ENCODE peak calls at places on chromosomes 11 and 22, in five cellular contexts. One of them, this sample, is unnamed.
A peak's percentile ranks its signal among the peaks of the same experiment; 100 is the strongest.

GRCh38 chr11:92383430-92383829 is 158.8 kb downstream of the FAT3 start:
- DNase-seq in hippocampal formation: no peak
- DNase-seq in posterior cingulate gyrus: no peak
- DNase-seq in ELF-1: no peak
- DNase-seq in iPS-NIHi11: no peak
- DNase-seq in this sample: no peak

GRCh38 chr11:63888170-63889086 is 28.5 kb downstream of the RCOR2 start:
- DNase-seq in hippocampal formation: no peak
- DNase-seq in posterior cingulate gyrus: peak; percentile 33
- DNase-seq in ELF-1: peak; percentile 79
- DNase-seq in iPS-NIHi11: peak; percentile 81
- DNase-seq in this sample: peak; percentile 86

GRCh38 chr11:17822021-17822781 is 87.6 kb downstream of the KCNC1 start:
- DNase-seq in hippocampal formation: no peak
- DNase-seq in posterior cingulate gyrus: no peak
- DNase-seq in ELF-1: no peak
- DNase-seq in iPS-NIHi11: no peak
- DNase-seq in this sample: peak; percentile 40

GRCh38 chr11:94750319-94751215 is 17.6 kb upstream of the AMOTL1 start:
- DNase-seq in hippocampal formation: no peak
- DNase-seq in posterior cingulate gyrus: no peak
- DNase-seq in ELF-1: no peak
- DNase-seq in iPS-NIHi11: no peak
- DNase-seq in this sample: no peak

GRCh38 chr11:130798280-130798679 is 118.0 kb downstream of the SNX19 start:
- DNase-seq in hippocampal formation: no peak
- DNase-seq in posterior cingulate gyrus: no peak
- DNase-seq in ELF-1: no peak
- DNase-seq in iPS-NIHi11: no peak
- DNase-seq in this sample: no peak

GRCh38 chr22:26239561-26239960 is 70.3 kb downstream of the SEZ6L start:
- DNase-seq in hippocampal formation: no peak
- DNase-seq in posterior cingulate gyrus: no peak
- DNase-seq in ELF-1: no peak
- DNase-seq in iPS-NIHi11: no peak
- DNase-seq in this sample: no peak

GRCh38 chr11:92829671-92830070 is 139.8 kb upstream of the MTNR1B start:
- DNase-seq in hippocampal formation: no peak
- DNase-seq in posterior cingulate gyrus: no peak
- DNase-seq in ELF-1: no peak
- DNase-seq in iPS-NIHi11: no peak
- DNase-seq in this sample: no peak

GRCh38 chr11:945986-946385 is 20.3 kb downstream of the AP2A2 start:
- DNase-seq in hippocampal formation: no peak
- DNase-seq in posterior cingulate gyrus: no peak
- DNase-seq in ELF-1: peak; percentile 65
- DNase-seq in iPS-NIHi11: peak; percentile 53
- DNase-seq in this sample: peak; percentile 62

GRCh38 chr22:19761022-19761499 is 483 bp downstream of the TBX1 start:
- DNase-seq in hippocampal formation: no peak
- DNase-seq in posterior cingulate gyrus: no peak
- DNase-seq in ELF-1: no peak
- DNase-seq in iPS-NIHi11: no peak
- DNase-seq in this sample: peak; percentile 89

GRCh38 chr11:73077454-73077853 is 64.7 kb downstream of the FCHSD2 start:
- DNase-seq in hippocampal formation: no peak
- DNase-seq in posterior cingulate gyrus: no peak
- DNase-seq in ELF-1: no peak
- DNase-seq in iPS-NIHi11: no peak
- DNase-seq in this sample: no peak

GRCh38 chr22:46001426-46002106 is 24.6 kb upstream of the WNT7B start:
- DNase-seq in hippocampal formation: no peak
- DNase-seq in posterior cingulate gyrus: no peak
- DNase-seq in ELF-1: peak; percentile 50
- DNase-seq in iPS-NIHi11: no peak
- DNase-seq in this sample: peak; percentile 64

GRCh38 chr22:29503811-29504372 is 23.9 kb downstream of the NEFH start:
- DNase-seq in hippocampal formation: no peak
- DNase-seq in posterior cingulate gyrus: no peak
- DNase-seq in ELF-1: no peak
- DNase-seq in iPS-NIHi11: no peak
- DNase-seq in this sample: no peak

GRCh38 chr11:64266339-64266738 is 15.0 kb downstream of the PLCB3 start:
- DNase-seq in hippocampal formation: no peak
- DNase-seq in posterior cingulate gyrus: no peak
- DNase-seq in ELF-1: no peak
- DNase-seq in iPS-NIHi11: no peak
- DNase-seq in this sample: no peak

GRCh38 chr11:3995949-3996554 is 98.5 kb upstream of the RRM1 start:
- DNase-seq in hippocampal formation: no peak
- DNase-seq in posterior cingulate gyrus: no peak
- DNase-seq in ELF-1: peak; percentile 50
- DNase-seq in iPS-NIHi11: no peak
- DNase-seq in this sample: no peak

GRCh38 chr11:963852-964251 is 38.2 kb downstream of the AP2A2 start:
- DNase-seq in hippocampal formation: no peak
- DNase-seq in posterior cingulate gyrus: no peak
- DNase-seq in ELF-1: no peak
- DNase-seq in iPS-NIHi11: no peak
- DNase-seq in this sample: peak; percentile 13

GRCh38 chr22:43826142-43827093 is 14.3 kb upstream of the EFCAB6 start:
- DNase-seq in hippocampal formation: no peak
- DNase-seq in posterior cingulate gyrus: no peak
- DNase-seq in ELF-1: peak; percentile 45
- DNase-seq in iPS-NIHi11: no peak
- DNase-seq in this sample: peak; percentile 49

GRCh38 chr11:46210856-46211255 is 66.6 kb upstream of the CREB3L1 start:
- DNase-seq in hippocampal formation: no peak
- DNase-seq in posterior cingulate gyrus: no peak
- DNase-seq in ELF-1: no peak
- DNase-seq in iPS-NIHi11: no peak
- DNase-seq in this sample: no peak

GRCh38 chr11:76652989-76653673 is 17.4 kb downstream of the LRRC32 start:
- DNase-seq in hippocampal formation: no peak
- DNase-seq in posterior cingulate gyrus: no peak
- DNase-seq in ELF-1: no peak
- DNase-seq in iPS-NIHi11: no peak
- DNase-seq in this sample: no peak

GRCh38 chr22:29697853-29698598 is 21.8 kb upstream of the CABP7 start:
- DNase-seq in hippocampal formation: no peak
- DNase-seq in posterior cingulate gyrus: no peak
- DNase-seq in ELF-1: no peak
- DNase-seq in iPS-NIHi11: no peak
- DNase-seq in this sample: no peak

GRCh38 chr11:123904932-123905331 is 3.0 kb downstream of the OR8D4 start:
- DNase-seq in hippocampal formation: no peak
- DNase-seq in posterior cingulate gyrus: no peak
- DNase-seq in ELF-1: no peak
- DNase-seq in iPS-NIHi11: no peak
- DNase-seq in this sample: no peak

GRCh38 chr11:17526326-17526725 is 17.9 kb downstream of the USH1C start:
- DNase-seq in hippocampal formation: no peak
- DNase-seq in posterior cingulate gyrus: no peak
- DNase-seq in ELF-1: no peak
- DNase-seq in iPS-NIHi11: no peak
- DNase-seq in this sample: no peak

GRCh38 chr11:130633466-130633865 is 185.0 kb downstream of the ADAMTS15 start:
- DNase-seq in hippocampal formation: no peak
- DNase-seq in posterior cingulate gyrus: no peak
- DNase-seq in ELF-1: no peak
- DNase-seq in iPS-NIHi11: no peak
- DNase-seq in this sample: no peak

GRCh38 chr11:62908468-62909072 is 12.6 kb downstream of the CHRM1 start:
- DNase-seq in hippocampal formation: no peak
- DNase-seq in posterior cingulate gyrus: no peak
- DNase-seq in ELF-1: no peak
- DNase-seq in iPS-NIHi11: no peak
- DNase-seq in this sample: no peak